ENCODE peak calls at places on chromosome 19, in four cellular contexts. K is neural progenitor cell, Q is fibroblast of lung, M is HCT116. J is an unnamed sample. For H3K4me1 and H4K20me1, the result is how much of the 10 kb centered on the place peaks cover.

GRCh38 chr19:7492142-7493055 is 3.6 kb upstream of the PEX11G start:
- DNase-seq in K (no peak), M (no peak), Q (no peak), J (no peak)

GRCh38 chr19:17686592-17687042 is 1.5 kb downstream of the UNC13A start:
- DNase-seq in M (peak), Q (no peak), K (peak), J (no peak)

GRCh38 chr19:12112238-12112637 is 27.9 kb downstream of the ZNF20 start:
- DNase-seq in M (no peak), Q (no peak), K (no peak), J (no peak)

GRCh38 chr19:1265611-1266115 is 3.5 kb upstream of the CIRBP start:
- DNase-seq in M (no peak), K (no peak), Q (peak), J (no peak)

GRCh38 chr19:7852851-7853759 is 21.1 kb downstream of the PRR36 start:
- DNase-seq in Q (peak), M (peak), K (peak), J (peak)

GRCh38 chr19:49447485-49448431 is 3.9 kb downstream of the PIH1D1 start:
- DNase-seq in M (peak), Q (no peak), K (peak), J (peak)

GRCh38 chr19:13031917-13032623 is 36.8 kb downstream of the NFIX start:
- DNase-seq in Q (peak), M (no peak), K (peak), J (no peak)

GRCh38 chr19:56866563-56866962 is 26.0 kb upstream of the PEG3 start:
- DNase-seq in K (no peak), M (no peak), Q (no peak), J (no peak)

GRCh38 chr19:14435320-14436050 is 2.4 kb downstream of the PKN1 start:
- DNase-seq in K (no peak), M (no peak), Q (no peak), J (no peak)

GRCh38 chr19:32289566-32290210 is 55.7 kb upstream of the ZNF507 start:
- DNase-seq in M (no peak), K (no peak), Q (no peak), J (no peak)

GRCh38 chr19:56076413-56076998 is 44.6 kb downstream of the ZNF787 start:
- DNase-seq in Q (peak), K (peak), M (peak), J (peak)

GRCh38 chr19:5111051-5111450 is 142.1 kb downstream of the KDM4B start:
- DNase-seq in Q (no peak), M (no peak), K (no peak), J (no peak)
- H3K4me1 ChIP-seq in Q (under half), M (under half), K (under half), J (under half)

GRCh38 chr19:30249911-30250310 is 122.3 kb upstream of the ZNF536 start:
- DNase-seq in Q (no peak), M (no peak), K (no peak), J (no peak)
- H3K4me3 ChIP-seq in Q (no peak), M (no peak), K (no peak), J (no peak)

GRCh38 chr19:3389876-3390361 is 23.5 kb downstream of the NFIC start:
- DNase-seq in K (peak), Q (peak), M (no peak), J (no peak)
- H4K20me1 ChIP-seq in K (under half), Q (under half), M (under half), J (under half)

GRCh38 chr19:46404884-46405658 is 8.3 kb downstream of the CCDC8 start:
- DNase-seq in Q (peak), K (peak), M (no peak), J (peak)
- H3K4me1 ChIP-seq in Q (under half), K (under half), M (under half), J (under half)

GRCh38 chr19:3046621-3047306 is 15.5 kb downstream of the TLE5 start:
- DNase-seq in Q (peak), K (peak), M (no peak), J (no peak)
- H3K4me3 ChIP-seq in Q (no peak), K (peak), M (peak), J (peak)

DNA sequence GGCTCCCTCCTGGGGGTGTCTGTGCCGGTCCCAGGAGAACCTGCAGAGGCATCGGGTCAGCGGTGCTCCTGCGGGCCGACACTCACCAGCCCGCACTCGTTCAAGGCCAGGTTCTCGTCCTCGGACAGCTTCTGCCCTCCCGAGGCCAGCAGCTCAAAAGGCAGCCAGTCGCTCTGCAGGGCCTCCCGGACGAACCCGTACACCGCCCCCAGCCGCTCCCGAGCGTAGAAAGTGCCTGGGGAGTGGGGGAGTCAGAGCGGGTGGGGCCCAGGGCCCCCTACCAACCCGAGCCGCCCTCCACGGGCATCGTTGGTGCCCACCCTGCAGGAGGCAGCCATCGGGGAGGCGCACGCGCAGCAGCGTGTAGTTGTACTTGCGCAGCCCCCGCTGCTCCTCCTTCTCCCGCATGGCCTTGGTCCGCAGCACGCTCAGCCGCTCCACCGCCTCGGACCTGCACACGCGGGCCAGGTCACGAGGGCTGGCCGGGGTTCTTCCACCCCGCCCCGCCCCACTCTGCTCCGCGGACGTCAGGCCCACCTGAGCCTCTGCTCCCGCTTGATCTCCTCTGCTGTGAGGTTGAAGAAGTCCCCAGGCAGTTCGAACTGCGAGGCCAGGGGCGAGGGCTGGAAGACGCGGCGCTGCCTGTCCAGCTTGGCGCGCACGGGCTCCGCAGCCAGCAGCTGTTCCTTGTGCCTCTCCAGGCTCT is 11.5 kb downstream of the UBXN6 start:
- DNase-seq in Q (no peak), K (no peak), M (no peak), J (no peak)
- H4K20me1 ChIP-seq in Q (under half), K (under half), M (under half), J (under half)

GRCh38 chr19:35211545-35212230 is 16.9 kb downstream of the FAM187B start:
- DNase-seq in K (no peak), Q (no peak), M (no peak), J (peak)
- H3K4me1 ChIP-seq in K (under half), Q (under half), M (under half), J (half or more)

J was measured in OCI-LY7.